ENCODE peak calls at places on chromosomes 16 and 17, in five cellular contexts. One of them, this sample, is unnamed.
A peak's percentile ranks its signal among the peaks of the same experiment; 100 is the strongest.

GRCh38 chr17:13776027-13776551 is 174.4 kb upstream of the HS3ST3A1 start:
- DNase-seq in CD8-positive, alpha-beta T cell: no peak
- DNase-seq in body of pancreas: no peak
- DNase-seq in HFF-Myc: no peak
- DNase-seq in choroid plexus epithelial cell: no peak
- DNase-seq in this sample: no peak

GRCh38 chr17:48608921-48609505 is 1.8 kb downstream of the HOXB7 start:
- DNase-seq in CD8-positive, alpha-beta T cell: no peak
- DNase-seq in body of pancreas: no peak
- DNase-seq in HFF-Myc: no peak
- DNase-seq in choroid plexus epithelial cell: no peak
- DNase-seq in this sample: no peak

GRCh38 chr16:82651921-82652601 is 25.3 kb downstream of the CDH13 start:
- DNase-seq in CD8-positive, alpha-beta T cell: no peak
- DNase-seq in body of pancreas: no peak
- DNase-seq in HFF-Myc: no peak
- DNase-seq in choroid plexus epithelial cell: no peak
- DNase-seq in this sample: no peak

GRCh38 chr16:89386786-89387185 is 103.6 kb downstream of the ANKRD11 start:
- DNase-seq in CD8-positive, alpha-beta T cell: no peak
- DNase-seq in body of pancreas: no peak
- DNase-seq in HFF-Myc: no peak
- DNase-seq in choroid plexus epithelial cell: no peak
- DNase-seq in this sample: no peak

GRCh38 chr17:14095202-14095601 is 25.9 kb downstream of the COX10 start:
- DNase-seq in CD8-positive, alpha-beta T cell: no peak
- DNase-seq in body of pancreas: no peak
- DNase-seq in HFF-Myc: no peak
- DNase-seq in choroid plexus epithelial cell: no peak
- DNase-seq in this sample: no peak

GRCh38 chr16:86167061-86167460 is 268.1 kb downstream of the IRF8 start:
- DNase-seq in CD8-positive, alpha-beta T cell: no peak
- DNase-seq in body of pancreas: no peak
- DNase-seq in HFF-Myc: no peak
- DNase-seq in choroid plexus epithelial cell: no peak
- DNase-seq in this sample: no peak

GRCh38 chr16:60203525-60204124 is 1469.5 kb upstream of the GOT2 start:
- DNase-seq in CD8-positive, alpha-beta T cell: no peak
- DNase-seq in body of pancreas: no peak
- DNase-seq in HFF-Myc: no peak
- DNase-seq in choroid plexus epithelial cell: peak; percentile 47
- DNase-seq in this sample: no peak

GRCh38 chr17:6355196-6355595 is 79.7 kb downstream of the AIPL1 start:
- DNase-seq in CD8-positive, alpha-beta T cell: no peak
- DNase-seq in body of pancreas: no peak
- DNase-seq in HFF-Myc: no peak
- DNase-seq in choroid plexus epithelial cell: no peak
- DNase-seq in this sample: no peak

GRCh38 chr16:4687946-4688673 is 5.3 kb upstream of the NUDT16L1 start:
- DNase-seq in CD8-positive, alpha-beta T cell: no peak
- DNase-seq in body of pancreas: no peak
- DNase-seq in HFF-Myc: no peak
- DNase-seq in choroid plexus epithelial cell: no peak
- DNase-seq in this sample: no peak

GRCh38 chr17:43864161-43864706 is 17.3 kb downstream of the CD300LG start:
- DNase-seq in CD8-positive, alpha-beta T cell: no peak
- DNase-seq in body of pancreas: no peak
- DNase-seq in HFF-Myc: no peak
- DNase-seq in choroid plexus epithelial cell: no peak
- DNase-seq in this sample: no peak

GRCh38 chr17:2695961-2696760 is 15.4 kb downstream of the CLUH start:
- DNase-seq in CD8-positive, alpha-beta T cell: no peak
- DNase-seq in body of pancreas: no peak
- DNase-seq in HFF-Myc: no peak
- DNase-seq in choroid plexus epithelial cell: no peak
- DNase-seq in this sample: no peak

GRCh38 chr16:28820016-28820415 is 2.8 kb upstream of the ATXN2L start:
- DNase-seq in CD8-positive, alpha-beta T cell: no peak
- DNase-seq in body of pancreas: no peak
- DNase-seq in HFF-Myc: no peak
- DNase-seq in choroid plexus epithelial cell: no peak
- DNase-seq in this sample: peak; percentile 77

GRCh38 chr16:50945136-50945535 is 203.2 kb downstream of the CYLD start:
- DNase-seq in CD8-positive, alpha-beta T cell: no peak
- DNase-seq in body of pancreas: no peak
- DNase-seq in HFF-Myc: no peak
- DNase-seq in choroid plexus epithelial cell: no peak
- DNase-seq in this sample: no peak

GRCh38 chr16:65598626-65599025 is 476.8 kb upstream of the CDH11 start:
- DNase-seq in CD8-positive, alpha-beta T cell: no peak
- DNase-seq in body of pancreas: no peak
- DNase-seq in HFF-Myc: no peak
- DNase-seq in choroid plexus epithelial cell: no peak
- DNase-seq in this sample: no peak

GRCh38 chr16:19886061-19886792 is 1.6 kb upstream of the GPRC5B start:
- DNase-seq in CD8-positive, alpha-beta T cell: peak; percentile 80
- DNase-seq in body of pancreas: peak; percentile 86
- DNase-seq in HFF-Myc: peak; percentile 84
- DNase-seq in choroid plexus epithelial cell: peak; percentile 88
- DNase-seq in this sample: peak; percentile 69

GRCh38 chr16:30783280-30784109 is 3.5 kb downstream of the ZNF629 start:
- DNase-seq in CD8-positive, alpha-beta T cell: no peak
- DNase-seq in body of pancreas: no peak
- DNase-seq in HFF-Myc: no peak
- DNase-seq in choroid plexus epithelial cell: no peak
- DNase-seq in this sample: no peak

GRCh38 chr17:64084086-64084939 is 45.6 kb downstream of the ERN1 start:
- DNase-seq in CD8-positive, alpha-beta T cell: no peak
- DNase-seq in body of pancreas: peak; percentile 69
- DNase-seq in HFF-Myc: no peak
- DNase-seq in choroid plexus epithelial cell: no peak
- DNase-seq in this sample: peak; percentile 58

GRCh38 chr17:64083571-64084085 is 46.3 kb downstream of the ERN1 start:
- DNase-seq in CD8-positive, alpha-beta T cell: no peak
- DNase-seq in body of pancreas: no peak
- DNase-seq in HFF-Myc: no peak
- DNase-seq in choroid plexus epithelial cell: no peak
- DNase-seq in this sample: no peak

GRCh38 chr17:64080174-64080618 is 49.7 kb downstream of the ERN1 start:
- DNase-seq in CD8-positive, alpha-beta T cell: no peak
- DNase-seq in body of pancreas: no peak
- DNase-seq in HFF-Myc: no peak
- DNase-seq in choroid plexus epithelial cell: no peak
- DNase-seq in this sample: no peak

GRCh38 chr17:64083093-64083492 is 46.9 kb downstream of the ERN1 start:
- DNase-seq in CD8-positive, alpha-beta T cell: no peak
- DNase-seq in body of pancreas: no peak
- DNase-seq in HFF-Myc: no peak
- DNase-seq in choroid plexus epithelial cell: no peak
- DNase-seq in this sample: no peak

GRCh38 chr17:64081802-64082799 is 47.8 kb downstream of the ERN1 start:
- DNase-seq in CD8-positive, alpha-beta T cell: peak; percentile 46
- DNase-seq in body of pancreas: peak; percentile 33
- DNase-seq in HFF-Myc: peak; percentile 46
- DNase-seq in choroid plexus epithelial cell: peak; percentile 86
- DNase-seq in this sample: no peak
- TF ChIP-seq CTCF in CD8-positive, alpha-beta T cell: no peak
- TF ChIP-seq CTCF in body of pancreas: no peak
- TF ChIP-seq CTCF in HFF-Myc: no peak
- TF ChIP-seq CTCF in choroid plexus epithelial cell: peak; percentile 37
- TF ChIP-seq CTCF in this sample: no peak

DNA sequence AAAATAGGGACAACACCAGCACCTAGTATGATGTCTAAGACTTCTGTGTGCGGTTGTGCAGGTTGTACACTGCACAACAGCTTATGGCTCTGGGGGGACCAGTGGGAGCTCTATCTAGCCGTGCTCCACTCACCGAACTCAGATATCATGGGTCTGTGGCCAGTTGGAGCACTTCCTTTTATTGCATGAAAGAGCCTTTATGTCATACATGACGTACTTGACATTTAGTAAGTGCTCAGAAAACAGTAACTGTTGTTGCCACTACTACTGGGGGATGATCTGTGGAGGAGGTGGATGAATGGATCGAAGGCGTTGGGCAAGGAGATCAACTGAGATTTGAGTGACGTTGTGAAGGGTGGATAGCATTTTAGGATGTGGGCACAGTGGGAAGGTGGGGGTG is 368.8 kb downstream of the SNX29 start:
- DNase-seq in CD8-positive, alpha-beta T cell: no peak
- DNase-seq in body of pancreas: no peak
- DNase-seq in HFF-Myc: no peak
- DNase-seq in choroid plexus epithelial cell: no peak
- DNase-seq in this sample: no peak
- TF ChIP-seq CTCF in CD8-positive, alpha-beta T cell: no peak
- TF ChIP-seq CTCF in body of pancreas: no peak
- TF ChIP-seq CTCF in HFF-Myc: no peak
- TF ChIP-seq CTCF in choroid plexus epithelial cell: no peak
- TF ChIP-seq CTCF in this sample: no peak

GRCh38 chr17:74573169-74573568 is 5.9 kb upstream of the CD300H start:
- DNase-seq in CD8-positive, alpha-beta T cell: no peak
- DNase-seq in body of pancreas: no peak
- DNase-seq in HFF-Myc: no peak
- DNase-seq in choroid plexus epithelial cell: no peak
- DNase-seq in this sample: no peak
- TF ChIP-seq CTCF in CD8-positive, alpha-beta T cell: no peak
- TF ChIP-seq CTCF in body of pancreas: no peak
- TF ChIP-seq CTCF in HFF-Myc: no peak
- TF ChIP-seq CTCF in choroid plexus epithelial cell: no peak
- TF ChIP-seq CTCF in this sample: no peak

DNA sequence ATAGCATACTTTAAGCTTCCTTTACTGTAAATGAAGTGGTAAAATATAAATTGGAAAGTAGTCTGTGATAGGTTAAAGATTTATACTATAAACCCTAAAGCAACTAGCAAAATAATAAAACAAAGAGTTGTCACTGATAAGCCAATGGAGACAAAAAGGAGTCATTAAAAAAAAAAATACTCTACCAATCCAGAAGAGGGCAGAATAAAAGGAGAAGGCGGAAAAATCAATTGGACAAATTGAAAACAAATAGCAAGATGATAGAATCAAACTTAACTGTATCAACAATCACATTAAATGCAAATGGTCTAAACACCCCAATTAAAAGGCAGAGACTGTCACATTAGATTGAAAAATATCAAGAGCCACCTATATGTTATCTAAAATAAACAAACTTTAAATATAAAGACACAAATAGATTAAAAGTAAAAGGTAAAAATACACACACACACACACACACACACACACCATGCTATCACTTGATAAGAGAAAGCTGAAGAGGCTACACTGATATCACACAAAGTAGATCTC is 71.8 kb downstream of the CACNG1 start:
- DNase-seq in CD8-positive, alpha-beta T cell: no peak
- DNase-seq in body of pancreas: no peak
- DNase-seq in HFF-Myc: no peak
- DNase-seq in choroid plexus epithelial cell: no peak
- DNase-seq in this sample: no peak
- TF ChIP-seq CTCF in CD8-positive, alpha-beta T cell: no peak
- TF ChIP-seq CTCF in body of pancreas: no peak
- TF ChIP-seq CTCF in HFF-Myc: no peak
- TF ChIP-seq CTCF in choroid plexus epithelial cell: no peak
- TF ChIP-seq CTCF in this sample: no peak

DNA sequence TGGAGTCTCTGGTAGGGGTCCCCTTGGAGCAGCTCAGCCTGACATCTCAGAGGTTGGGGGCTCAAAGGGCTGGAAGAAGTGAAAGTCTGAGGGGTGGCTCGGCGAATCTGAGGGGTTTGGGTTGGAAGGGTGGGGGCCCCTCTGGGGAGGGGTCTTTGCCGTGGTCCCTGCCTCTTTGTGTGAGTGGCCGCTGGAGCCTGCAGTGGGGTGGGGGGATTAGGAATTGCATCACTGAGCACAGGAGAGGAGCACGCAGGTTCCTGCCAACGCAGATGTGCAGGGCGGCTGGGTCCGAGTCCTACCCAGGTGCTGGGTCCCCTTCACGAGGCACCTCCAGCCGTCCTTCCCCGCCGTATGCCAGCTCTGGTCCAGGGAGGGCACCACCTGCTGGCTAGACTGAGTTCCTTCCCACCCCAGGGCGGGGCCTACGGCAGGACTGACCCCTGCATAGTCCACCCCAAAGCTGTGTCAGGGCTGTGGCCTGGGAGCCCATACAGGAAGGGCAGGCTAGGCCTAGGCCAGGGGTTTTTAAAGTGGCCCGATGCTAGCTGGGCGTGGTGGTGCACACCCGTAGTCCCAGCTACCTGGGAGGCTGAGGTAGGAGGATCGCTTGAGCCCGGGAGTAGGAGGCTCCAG is 9.9 kb downstream of the FMNL1 start:
- DNase-seq in CD8-positive, alpha-beta T cell: peak; percentile 42
- DNase-seq in body of pancreas: peak; percentile 40
- DNase-seq in HFF-Myc: no peak
- DNase-seq in choroid plexus epithelial cell: peak; percentile 22
- DNase-seq in this sample: no peak
- TF ChIP-seq CTCF in CD8-positive, alpha-beta T cell: no peak
- TF ChIP-seq CTCF in body of pancreas: no peak
- TF ChIP-seq CTCF in HFF-Myc: peak; percentile 44
- TF ChIP-seq CTCF in choroid plexus epithelial cell: peak; percentile 58
- TF ChIP-seq CTCF in this sample: peak; percentile 76

DNA sequence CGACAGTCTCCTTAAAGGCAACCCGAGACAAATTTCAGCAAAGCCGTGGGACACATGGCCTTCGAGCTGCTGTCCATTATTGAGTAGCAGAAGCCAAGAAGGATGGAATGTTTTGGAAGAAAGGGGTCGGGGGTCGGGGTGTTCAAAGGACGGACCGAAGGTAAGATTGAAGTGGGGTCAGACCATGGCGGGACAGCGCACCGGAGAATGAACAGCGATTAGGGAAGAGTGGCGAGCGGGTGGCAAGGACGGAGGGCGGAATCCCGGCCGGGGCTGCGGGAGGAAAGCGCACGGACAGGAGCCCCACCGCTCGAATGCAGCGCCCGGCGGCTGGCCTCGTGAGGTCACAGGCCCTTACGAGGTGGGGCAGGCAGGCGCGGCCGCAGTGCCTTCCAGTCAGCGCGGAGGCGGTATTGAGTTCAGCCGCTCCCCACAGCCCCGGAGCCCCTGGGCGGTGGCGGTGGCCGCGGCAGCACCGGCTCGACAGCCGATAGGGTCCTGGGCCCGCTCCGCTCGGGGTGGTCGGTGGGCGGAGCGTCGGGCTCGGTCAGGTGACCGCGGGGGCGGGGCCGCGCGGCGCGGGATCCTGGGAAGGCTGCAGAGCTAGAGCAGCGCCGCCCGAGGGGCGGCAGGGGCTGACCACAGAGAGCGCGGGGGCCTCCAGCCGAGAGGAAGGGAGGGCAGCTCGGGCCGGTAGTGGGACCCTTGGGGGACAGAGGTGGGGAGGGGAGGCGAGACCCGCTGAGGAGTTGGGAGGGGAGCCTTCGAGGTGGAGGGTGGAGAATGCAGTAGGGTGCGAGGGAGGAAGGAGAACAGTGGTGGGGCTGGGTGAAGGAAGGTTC is at the start of gene EFCAB13:
- DNase-seq in CD8-positive, alpha-beta T cell: peak; percentile 79
- DNase-seq in body of pancreas: peak; percentile 95
- DNase-seq in HFF-Myc: no peak
- DNase-seq in choroid plexus epithelial cell: peak; percentile 81
- DNase-seq in this sample: peak; percentile 80
- TF ChIP-seq CTCF in CD8-positive, alpha-beta T cell: peak; percentile 12
- TF ChIP-seq CTCF in body of pancreas: no peak
- TF ChIP-seq CTCF in HFF-Myc: no peak
- TF ChIP-seq CTCF in choroid plexus epithelial cell: peak; percentile 18
- TF ChIP-seq CTCF in this sample: no peak

GRCh38 chr16:14545346-14545884 is 84.6 kb downstream of the PARN start:
- DNase-seq in CD8-positive, alpha-beta T cell: no peak
- DNase-seq in body of pancreas: peak; percentile 31
- DNase-seq in HFF-Myc: no peak
- DNase-seq in choroid plexus epithelial cell: peak; percentile 62
- DNase-seq in this sample: no peak
- TF ChIP-seq CTCF in CD8-positive, alpha-beta T cell: no peak
- TF ChIP-seq CTCF in body of pancreas: no peak
- TF ChIP-seq CTCF in HFF-Myc: no peak
- TF ChIP-seq CTCF in choroid plexus epithelial cell: no peak
- TF ChIP-seq CTCF in this sample: no peak